ENCODE peak calls at places on chromosomes 3 and 15, in five cellular contexts. T, V, I, S and E are unnamed samples.

GRCh38 chr3:44476181-44476599 is 1.3 kb downstream of the ZNF445 start:
- DNase-seq in T (no peak), V (peak), I (no peak), S (peak), E (peak)

GRCh38 chr15:88401972-88402656 is 65.1 kb downstream of the MRPL46 start:
- DNase-seq in T (peak), V (peak), I (no peak), S (no peak), E (no peak)

GRCh38 chr3:58041182-58041825 is 33.1 kb downstream of the FLNB start:
- DNase-seq in T (no peak), V (no peak), I (no peak), S (peak), E (peak)

GRCh38 chr15:69014454-69014853 is at the start of gene NOX5:
- DNase-seq in T (peak), V (no peak), I (no peak), S (no peak), E (peak)

GRCh38 chr15:44715142-44715796 is 4.0 kb downstream of the B2M start:
- DNase-seq in T (no peak), V (no peak), I (no peak), S (no peak), E (no peak)

GRCh38 chr3:164208026-164208425 is 870.3 kb downstream of the SI start:
- DNase-seq in T (no peak), V (no peak), I (no peak), S (peak), E (no peak)

GRCh38 chr15:82875411-82876003 is 66.1 kb downstream of the WHAMM start:
- DNase-seq in T (no peak), V (no peak), I (no peak), S (no peak), E (peak)

GRCh38 chr3:43609406-43609805 is 12.4 kb downstream of the ANO10 start:
- DNase-seq in T (no peak), V (no peak), I (no peak), S (no peak), E (no peak)

GRCh38 chr3:30639937-30640336 is 33.5 kb downstream of the TGFBR2 start:
- DNase-seq in T (no peak), V (peak), I (no peak), S (no peak), E (no peak)

GRCh38 chr3:195790891-195791290 is 20.8 kb downstream of the MUC4 start:
- DNase-seq in T (no peak), V (no peak), I (no peak), S (no peak), E (no peak)

GRCh38 chr3:134002326-134002725 is 27.4 kb downstream of the SLCO2A1 start:
- DNase-seq in T (no peak), V (no peak), I (no peak), S (peak), E (peak)

GRCh38 chr15:32053717-32054116 is 23.4 kb downstream of the CHRNA7 start:
- DNase-seq in T (no peak), V (no peak), I (no peak), S (no peak), E (no peak)

GRCh38 chr3:55518451-55518850 is 31.3 kb upstream of the WNT5A start:
- DNase-seq in T (no peak), V (no peak), I (no peak), S (no peak), E (no peak)

GRCh38 chr3:163422671-163423070 is 1655.6 kb downstream of the SI start:
- DNase-seq in T (no peak), V (no peak), I (no peak), S (no peak), E (no peak)

GRCh38 chr3:143507735-143508580 is 340.3 kb downstream of the SLC9A9 start:
- DNase-seq in T (no peak), V (no peak), I (no peak), S (peak), E (peak)

GRCh38 chr3:194399874-194400411 is 877 bp upstream of the GP5 start:
- DNase-seq in T (no peak), V (no peak), I (no peak), S (no peak), E (no peak)

GRCh38 chr3:12993623-12994356 is 79.4 kb downstream of the IQSEC1 start:
- DNase-seq in T (no peak), V (no peak), I (no peak), S (no peak), E (no peak)

GRCh38 chr15:71084264-71084663 is 31.0 kb upstream of the THSD4 start:
- DNase-seq in T (no peak), V (no peak), I (no peak), S (no peak), E (no peak)

GRCh38 chr3:176914764-176915163 is 282.5 kb downstream of the TBL1XR1 start:
- DNase-seq in T (no peak), V (no peak), I (no peak), S (no peak), E (peak)

GRCh38 chr3:182524711-182525401 is 268.4 kb upstream of the ATP11B start:
- DNase-seq in T (peak), V (no peak), I (no peak), S (no peak), E (no peak)

GRCh38 chr3:9778518-9779129 is 8.9 kb upstream of the CAMK1 start:
- DNase-seq in T (no peak), V (no peak), I (no peak), S (no peak), E (no peak)

DNA sequence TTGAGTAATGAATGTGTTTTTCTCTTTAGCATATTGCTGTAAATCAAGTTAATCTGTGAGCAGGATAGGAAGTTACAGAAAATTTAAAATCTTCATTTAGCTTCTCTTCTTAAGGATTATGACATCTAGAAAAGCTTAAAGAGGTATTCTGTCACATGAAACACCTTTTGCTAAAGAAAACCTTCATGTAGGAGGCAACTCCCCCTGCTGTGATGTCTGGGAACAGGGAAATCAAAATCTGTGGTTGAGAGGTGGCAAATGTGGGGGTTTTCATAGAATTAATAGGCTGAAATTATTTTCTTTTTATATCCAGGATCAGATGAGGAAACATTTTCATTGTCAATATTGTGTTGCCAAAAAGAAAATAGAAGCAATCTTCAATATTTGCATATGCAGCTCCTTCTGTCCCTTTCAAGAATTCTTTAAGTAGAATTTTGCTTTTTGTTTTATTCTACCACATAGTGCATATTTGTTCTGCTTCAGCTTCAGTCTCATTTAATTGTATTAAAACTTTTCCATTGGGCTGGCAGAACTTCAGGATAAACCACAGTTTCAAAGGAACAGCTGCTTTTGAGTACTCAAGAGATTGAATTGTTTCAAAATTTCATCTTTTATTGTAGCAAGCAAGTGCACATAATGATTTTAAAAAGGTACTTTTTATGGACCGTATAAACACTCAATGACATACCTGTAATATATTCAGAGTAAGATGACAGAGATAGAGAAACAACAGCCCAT is 128.4 kb downstream of the RAP2B start:
- DNase-seq in T (no peak), V (no peak), I (no peak), S (peak), E (peak)
- TF ChIP-seq CTCF in T (peak), V (peak), I (no peak), S (peak), E (peak)

DNA sequence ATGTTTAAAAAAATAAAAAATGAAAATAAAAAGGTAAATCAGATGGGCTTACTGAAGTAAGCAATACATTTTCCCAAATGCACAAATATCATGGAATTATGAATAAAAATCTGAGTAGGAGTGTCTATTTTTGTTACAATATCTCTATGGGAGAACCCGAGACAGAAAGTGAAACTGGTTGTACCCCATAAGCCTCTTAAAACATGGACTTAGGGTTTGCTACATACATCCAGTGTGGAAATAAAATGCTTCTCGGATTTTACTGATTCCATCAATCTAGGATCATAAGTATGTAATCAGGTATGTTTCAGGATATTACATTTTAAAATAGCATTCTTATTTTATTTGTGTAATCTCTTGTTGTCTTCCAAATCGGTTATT is 177.8 kb upstream of the CDIN1 start:
- DNase-seq in T (no peak), V (no peak), I (no peak), S (peak), E (no peak)
- H3K4me3 ChIP-seq in T (no peak), V (no peak), I (no peak), S (no peak), E (no peak)

DNA sequence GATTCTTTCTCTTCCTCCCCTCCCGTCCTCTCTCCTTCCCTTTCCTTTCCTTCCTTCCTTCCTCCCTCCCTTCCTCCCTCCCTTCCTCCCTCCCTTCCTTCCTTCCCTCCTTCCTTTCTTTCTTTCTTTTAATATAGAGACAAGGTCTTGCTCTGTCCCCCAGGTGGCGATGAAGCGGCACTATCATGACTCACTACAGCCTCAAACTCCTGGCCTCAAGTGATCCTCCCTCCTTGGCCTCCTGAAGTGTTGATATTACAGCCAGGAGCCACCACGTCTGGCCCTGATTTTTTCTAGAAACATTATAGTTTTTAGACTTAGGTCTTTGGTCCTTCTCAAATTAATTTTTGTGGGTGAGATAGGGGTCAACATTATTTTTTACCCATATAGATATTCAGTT is 15.5 kb downstream of the GRM2 start:
- DNase-seq in T (peak), V (no peak), I (no peak), S (no peak), E (no peak)
- TF ChIP-seq CTCF in T (no peak), V (no peak), I (no peak), S (no peak), E (no peak)

GRCh38 chr3:189372205-189372764 is 200.5 kb downstream of the TPRG1 start:
- DNase-seq in T (no peak), V (no peak), I (no peak), S (no peak), E (no peak)
- H3K4me3 ChIP-seq in T (no peak), V (no peak), I (no peak), S (no peak), E (no peak)

GRCh38 chr3:112304611-112305010 is 10.6 kb upstream of the SLC9C1 start:
- DNase-seq in T (no peak), V (no peak), I (no peak), S (peak), E (peak)
- TF ChIP-seq CTCF in T (peak), V (no peak), I (no peak), S (peak), E (peak)

GRCh38 chr3:8579101-8579500 is 65.5 kb downstream of the SSUH2 start:
- DNase-seq in T (no peak), V (peak), I (no peak), S (no peak), E (peak)

GRCh38 chr3:8581373-8581772 is 63.2 kb downstream of the SSUH2 start:
- DNase-seq in T (no peak), V (no peak), I (no peak), S (no peak), E (no peak)

GRCh38 chr3:8579943-8580342 is 64.7 kb downstream of the SSUH2 start:
- DNase-seq in T (no peak), V (no peak), I (no peak), S (no peak), E (no peak)

GRCh38 chr3:8584661-8585060 is 59.9 kb downstream of the SSUH2 start:
- DNase-seq in T (no peak), V (no peak), I (no peak), S (no peak), E (no peak)

DNA sequence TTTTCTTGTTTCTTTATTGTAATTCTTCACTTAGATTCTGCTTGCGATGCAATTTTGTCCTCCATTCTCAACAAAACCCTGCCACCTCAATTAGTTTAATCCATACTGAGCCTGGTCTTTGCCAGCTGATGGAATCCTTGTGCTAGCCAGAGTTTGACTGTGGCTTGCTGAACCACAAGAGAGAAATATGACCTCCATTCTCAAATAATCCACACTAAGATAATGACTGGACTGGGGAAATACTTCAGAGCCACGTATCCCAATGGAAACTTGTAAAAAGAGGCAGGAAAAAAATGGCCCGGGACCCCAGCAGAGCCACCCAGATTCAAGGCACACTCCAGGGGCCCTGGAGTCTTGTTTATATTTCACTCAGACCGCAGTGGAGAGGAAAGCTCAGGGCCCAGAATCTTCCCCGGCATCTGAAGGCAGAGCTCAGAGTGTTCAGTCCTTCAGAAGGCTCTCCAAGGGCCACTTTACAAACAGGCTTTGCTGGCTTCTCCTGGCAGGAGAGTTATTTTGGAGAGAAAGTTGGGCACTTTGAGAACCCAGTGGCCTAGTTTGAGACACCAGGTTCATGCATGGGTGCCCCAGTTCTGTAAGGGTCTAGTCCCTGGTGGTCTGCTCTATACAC is 62.7 kb downstream of the SSUH2 start:
- DNase-seq in T (no peak), V (no peak), I (no peak), S (no peak), E (no peak)
- H3K4me3 ChIP-seq in T (no peak), V (no peak), I (no peak), S (no peak), E (no peak)

DNA sequence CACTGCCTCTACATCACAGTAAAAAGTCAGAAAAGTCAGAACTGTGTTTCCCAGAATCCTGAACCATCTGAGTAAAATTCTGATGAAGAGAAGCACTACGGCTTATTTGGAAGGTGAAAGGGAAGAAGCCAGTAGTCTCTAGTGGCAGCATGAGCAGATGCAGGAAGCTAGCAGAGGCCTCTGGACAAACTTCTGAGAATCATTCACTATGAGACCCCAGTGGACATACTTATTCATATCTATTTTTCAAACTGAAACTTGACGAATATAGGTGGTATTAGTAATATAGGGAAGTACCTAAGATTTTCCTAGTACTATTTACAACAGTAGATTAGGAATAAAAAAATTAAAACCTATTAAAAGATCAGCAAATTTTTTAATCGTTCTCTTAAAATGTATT is 272.8 kb upstream of the TTC14 start:
- DNase-seq in T (no peak), V (peak), I (no peak), S (no peak), E (no peak)
- TF ChIP-seq CTCF in T (no peak), V (peak), I (no peak), S (no peak), E (no peak)

DNA sequence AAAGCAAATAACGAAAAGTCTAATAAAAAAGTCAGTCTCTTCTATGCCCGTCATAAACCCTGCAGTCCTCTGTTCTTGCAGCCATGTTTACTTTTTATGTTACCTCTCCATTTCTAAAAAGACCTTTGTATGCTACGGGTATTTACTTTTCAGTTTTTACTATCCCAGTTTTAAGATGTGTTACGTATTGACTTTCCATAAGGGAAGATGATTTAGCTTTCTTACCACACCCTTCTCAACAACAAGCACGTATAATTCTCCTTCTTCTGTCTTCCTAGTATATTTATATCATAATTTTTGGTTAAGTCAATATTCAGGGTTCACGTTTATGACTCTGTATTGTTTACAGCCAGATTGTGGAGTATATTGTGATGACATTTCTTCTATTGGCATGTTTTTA is 10.8 kb downstream of the TRNT1 start:
- DNase-seq in T (no peak), V (no peak), I (no peak), S (no peak), E (no peak)
- H3K4me3 ChIP-seq in T (no peak), V (no peak), I (no peak), S (no peak), E (no peak)